ENCODE peak calls at places on chromosomes 2 and 18, in five cellular contexts. One of them, this sample, is unnamed. For H3K79me2, the result is how much of the 10 kb centered on the place peaks cover.

GRCh38 chr18:13940326-13940725 is 25.0 kb upstream of the MC2R start:
- DNase-seq in HepG2: no peak
- DNase-seq in K562: no peak
- DNase-seq in GM12878: no peak
- DNase-seq in H1: no peak
- DNase-seq in this sample: no peak

GRCh38 chr2:100953406-100954043 is 48.6 kb upstream of the RPL31 start:
- DNase-seq in HepG2: no peak
- DNase-seq in K562: no peak
- DNase-seq in GM12878: no peak
- DNase-seq in H1: no peak
- DNase-seq in this sample: no peak

GRCh38 chr2:171531836-171532450 is 9.7 kb downstream of the CYBRD1 start:
- DNase-seq in HepG2: no peak
- DNase-seq in K562: no peak
- DNase-seq in GM12878: no peak
- DNase-seq in H1: no peak
- DNase-seq in this sample: no peak

GRCh38 chr2:143259368-143259958 is 130.2 kb downstream of the ARHGAP15 start:
- DNase-seq in HepG2: peak
- DNase-seq in K562: peak
- DNase-seq in GM12878: peak
- DNase-seq in H1: peak
- DNase-seq in this sample: peak

GRCh38 chr2:73004889-73005596 is 66.5 kb downstream of the SFXN5 start:
- DNase-seq in HepG2: no peak
- DNase-seq in K562: no peak
- DNase-seq in GM12878: no peak
- DNase-seq in H1: no peak
- DNase-seq in this sample: no peak

GRCh38 chr2:105455488-105455991 is 56.7 kb upstream of the FHL2 start:
- DNase-seq in HepG2: peak
- DNase-seq in K562: peak
- DNase-seq in GM12878: no peak
- DNase-seq in H1: no peak
- DNase-seq in this sample: peak

GRCh38 chr2:94874277-94874997 is 3.2 kb downstream of the TEKT4 start:
- DNase-seq in HepG2: peak
- DNase-seq in K562: peak
- DNase-seq in GM12878: no peak
- DNase-seq in H1: no peak
- DNase-seq in this sample: peak

GRCh38 chr2:214311031-214311533 is 99.8 kb upstream of the VWC2L start:
- DNase-seq in HepG2: peak
- DNase-seq in K562: no peak
- DNase-seq in GM12878: peak
- DNase-seq in H1: peak
- DNase-seq in this sample: no peak

GRCh38 chr2:223921204-223921603 is 23.9 kb downstream of the WDFY1 start:
- DNase-seq in HepG2: no peak
- DNase-seq in K562: no peak
- DNase-seq in GM12878: no peak
- DNase-seq in H1: no peak
- DNase-seq in this sample: no peak

GRCh38 chr18:56233595-56233994 is 404.8 kb downstream of the TXNL1 start:
- DNase-seq in HepG2: no peak
- DNase-seq in K562: no peak
- DNase-seq in GM12878: no peak
- DNase-seq in H1: no peak
- DNase-seq in this sample: no peak

GRCh38 chr2:195322324-195322723 is 334.7 kb upstream of the SLC39A10 start:
- DNase-seq in HepG2: no peak
- DNase-seq in K562: peak
- DNase-seq in GM12878: no peak
- DNase-seq in H1: no peak
- DNase-seq in this sample: no peak

GRCh38 chr18:57909620-57910019 is 106.5 kb upstream of the ATP8B1 start:
- DNase-seq in HepG2: no peak
- DNase-seq in K562: no peak
- DNase-seq in GM12878: no peak
- DNase-seq in H1: no peak
- DNase-seq in this sample: no peak

GRCh38 chr2:197433770-197434438 is 924 bp downstream of the SF3B1 start:
- DNase-seq in HepG2: no peak
- DNase-seq in K562: no peak
- DNase-seq in GM12878: no peak
- DNase-seq in H1: no peak
- DNase-seq in this sample: no peak

GRCh38 chr2:139600166-139600565 is 820.0 kb upstream of the NXPH2 start:
- DNase-seq in HepG2: no peak
- DNase-seq in K562: no peak
- DNase-seq in GM12878: no peak
- DNase-seq in H1: no peak
- DNase-seq in this sample: no peak

GRCh38 chr2:166573393-166573792 is 79.3 kb upstream of the SCN7A start:
- DNase-seq in HepG2: peak
- DNase-seq in K562: no peak
- DNase-seq in GM12878: no peak
- DNase-seq in H1: peak
- DNase-seq in this sample: no peak

GRCh38 chr18:56139792-56140254 is 498.6 kb downstream of the TXNL1 start:
- DNase-seq in HepG2: no peak
- DNase-seq in K562: no peak
- DNase-seq in GM12878: no peak
- DNase-seq in H1: no peak
- DNase-seq in this sample: no peak

GRCh38 chr2:174535757-174536703 is 49.2 kb upstream of the GPR155 start:
- DNase-seq in HepG2: no peak
- DNase-seq in K562: no peak
- DNase-seq in GM12878: no peak
- DNase-seq in H1: no peak
- DNase-seq in this sample: no peak

GRCh38 chr2:161964070-161964645 is 109.9 kb downstream of the DPP4 start:
- DNase-seq in HepG2: no peak
- DNase-seq in K562: no peak
- DNase-seq in GM12878: no peak
- DNase-seq in H1: no peak
- DNase-seq in this sample: no peak
- TF ChIP-seq CEBPB in HepG2: no peak
- TF ChIP-seq CEBPB in K562: no peak
- TF ChIP-seq CEBPB in GM12878: no peak
- TF ChIP-seq CEBPB in H1: no peak
- TF ChIP-seq CEBPB in this sample: no peak

DNA sequence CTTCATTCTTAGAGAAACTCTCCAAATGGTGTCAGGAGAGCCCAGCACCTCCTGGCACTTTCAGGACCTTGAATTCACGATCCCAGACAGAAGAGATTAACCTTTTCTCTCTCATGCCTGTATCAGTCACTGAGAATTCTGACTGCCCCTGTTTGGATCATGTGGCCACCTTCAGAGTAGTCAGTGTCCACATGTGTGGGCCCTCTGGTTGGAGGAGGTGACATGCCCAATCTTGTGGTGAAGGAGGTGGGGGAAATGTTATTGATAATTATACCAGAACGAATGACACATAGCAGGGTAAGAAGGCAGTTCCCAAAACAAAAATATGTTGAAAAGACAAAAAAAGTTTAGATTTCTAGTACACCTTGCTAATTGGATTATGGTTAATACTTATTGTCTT is 31.7 kb downstream of the UBXN4 start:
- DNase-seq in HepG2: no peak
- DNase-seq in K562: no peak
- DNase-seq in GM12878: no peak
- DNase-seq in H1: no peak
- DNase-seq in this sample: no peak
- H3K79me2 ChIP-seq in HepG2: under half
- H3K79me2 ChIP-seq in K562: under half
- H3K79me2 ChIP-seq in GM12878: under half
- H3K79me2 ChIP-seq in H1: under half
- H3K79me2 ChIP-seq in this sample: under half

GRCh38 chr2:27185331-27186026 is 26.4 kb upstream of the ATRAID start:
- DNase-seq in HepG2: peak
- DNase-seq in K562: peak
- DNase-seq in GM12878: no peak
- DNase-seq in H1: no peak
- DNase-seq in this sample: no peak
- TF ChIP-seq RAD21 in HepG2: no peak
- TF ChIP-seq RAD21 in K562: no peak
- TF ChIP-seq RAD21 in GM12878: no peak
- TF ChIP-seq RAD21 in H1: no peak
- TF ChIP-seq RAD21 in this sample: no peak

GRCh38 chr2:20051518-20052228 is at the start of gene LAPTM4A:
- DNase-seq in HepG2: peak
- DNase-seq in K562: peak
- DNase-seq in GM12878: peak
- DNase-seq in H1: peak
- DNase-seq in this sample: peak

GRCh38 chr2:20052229-20052871 is 922 bp upstream of the LAPTM4A start:
- DNase-seq in HepG2: peak
- DNase-seq in K562: no peak
- DNase-seq in GM12878: no peak
- DNase-seq in H1: no peak
- DNase-seq in this sample: no peak

GRCh38 chr2:20050104-20050711 is 1.2 kb downstream of the LAPTM4A start:
- DNase-seq in HepG2: peak
- DNase-seq in K562: peak
- DNase-seq in GM12878: peak
- DNase-seq in H1: no peak
- DNase-seq in this sample: no peak

GRCh38 chr2:20050712-20051517 is 513 bp downstream of the LAPTM4A start:
- DNase-seq in HepG2: peak
- DNase-seq in K562: peak
- DNase-seq in GM12878: no peak
- DNase-seq in H1: peak
- DNase-seq in this sample: no peak

DNA sequence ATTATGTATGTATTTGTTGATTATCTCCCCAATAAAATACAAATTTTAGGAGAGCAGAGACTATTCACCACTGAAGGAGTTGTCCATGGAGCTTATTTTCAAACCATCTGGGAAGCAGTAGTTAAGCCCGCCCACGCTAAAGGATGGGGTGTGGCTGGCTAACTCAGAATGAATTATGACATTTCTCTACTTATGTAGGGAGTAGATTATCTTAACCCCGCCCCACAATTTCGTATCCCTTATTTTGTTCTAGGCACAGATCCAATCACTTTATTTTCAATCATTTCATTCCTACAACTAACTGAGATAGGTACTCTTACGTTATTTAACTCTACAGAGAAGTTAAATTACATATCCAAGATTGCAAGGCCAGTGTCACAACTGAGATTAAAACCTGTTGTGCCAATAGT is 1.4 kb upstream of the LAPTM4A start:
- DNase-seq in HepG2: no peak
- DNase-seq in K562: peak
- DNase-seq in GM12878: no peak
- DNase-seq in H1: no peak
- DNase-seq in this sample: peak
- TF ChIP-seq CEBPB in HepG2: no peak
- TF ChIP-seq CEBPB in K562: no peak
- TF ChIP-seq CEBPB in GM12878: no peak
- TF ChIP-seq CEBPB in H1: no peak
- TF ChIP-seq CEBPB in this sample: peak

GRCh38 chr2:237733677-237734300 is 64.8 kb upstream of the RBM44 start:
- DNase-seq in HepG2: peak
- DNase-seq in K562: no peak
- DNase-seq in GM12878: no peak
- DNase-seq in H1: no peak
- DNase-seq in this sample: no peak
- H3K79me2 ChIP-seq in HepG2: under half
- H3K79me2 ChIP-seq in K562: under half
- H3K79me2 ChIP-seq in GM12878: under half
- H3K79me2 ChIP-seq in H1: under half
- H3K79me2 ChIP-seq in this sample: half or more

GRCh38 chr2:37637122-37637875 is 34.1 kb downstream of the CDC42EP3 start:
- DNase-seq in HepG2: no peak
- DNase-seq in K562: no peak
- DNase-seq in GM12878: no peak
- DNase-seq in H1: no peak
- DNase-seq in this sample: no peak

GRCh38 chr2:37637985-37638384 is 33.5 kb downstream of the CDC42EP3 start:
- DNase-seq in HepG2: no peak
- DNase-seq in K562: no peak
- DNase-seq in GM12878: no peak
- DNase-seq in H1: no peak
- DNase-seq in this sample: no peak

GRCh38 chr2:37636209-37637077 is 35.0 kb downstream of the CDC42EP3 start:
- DNase-seq in HepG2: no peak
- DNase-seq in K562: no peak
- DNase-seq in GM12878: no peak
- DNase-seq in H1: no peak
- DNase-seq in this sample: no peak

GRCh38 chr2:37639631-37640030 is 31.8 kb downstream of the CDC42EP3 start:
- DNase-seq in HepG2: no peak
- DNase-seq in K562: no peak
- DNase-seq in GM12878: no peak
- DNase-seq in H1: no peak
- DNase-seq in this sample: no peak

DNA sequence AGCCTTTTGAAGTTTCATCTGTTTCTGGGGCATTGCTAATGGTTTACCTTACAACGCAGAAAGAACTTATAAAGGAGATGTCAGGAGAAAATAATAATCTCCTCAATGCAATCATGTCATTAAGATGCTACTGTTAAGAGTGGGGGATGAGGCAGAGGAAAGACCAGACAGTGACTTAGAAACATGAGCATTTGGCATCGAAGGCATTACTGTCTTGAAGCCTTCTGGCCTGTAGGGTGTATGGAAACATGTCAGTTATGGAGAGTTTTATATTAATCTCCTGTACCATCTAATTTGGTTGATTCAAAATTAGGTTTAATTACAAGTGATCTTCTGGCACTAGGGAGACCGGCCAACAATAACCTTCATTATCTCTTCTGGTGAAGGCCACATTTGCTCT is 32.5 kb downstream of the CDC42EP3 start:
- DNase-seq in HepG2: no peak
- DNase-seq in K562: no peak
- DNase-seq in GM12878: no peak
- DNase-seq in H1: no peak
- DNase-seq in this sample: no peak
- TF ChIP-seq RAD21 in HepG2: no peak
- TF ChIP-seq RAD21 in K562: no peak
- TF ChIP-seq RAD21 in GM12878: no peak
- TF ChIP-seq RAD21 in H1: no peak
- TF ChIP-seq RAD21 in this sample: no peak

GRCh38 chr18:24553886-24554285 is 93.4 kb downstream of the HRH4 start:
- DNase-seq in HepG2: no peak
- DNase-seq in K562: no peak
- DNase-seq in GM12878: no peak
- DNase-seq in H1: no peak
- DNase-seq in this sample: no peak

GRCh38 chr18:24546304-24546703 is 85.9 kb downstream of the HRH4 start:
- DNase-seq in HepG2: no peak
- DNase-seq in K562: no peak
- DNase-seq in GM12878: no peak
- DNase-seq in H1: no peak
- DNase-seq in this sample: no peak

DNA sequence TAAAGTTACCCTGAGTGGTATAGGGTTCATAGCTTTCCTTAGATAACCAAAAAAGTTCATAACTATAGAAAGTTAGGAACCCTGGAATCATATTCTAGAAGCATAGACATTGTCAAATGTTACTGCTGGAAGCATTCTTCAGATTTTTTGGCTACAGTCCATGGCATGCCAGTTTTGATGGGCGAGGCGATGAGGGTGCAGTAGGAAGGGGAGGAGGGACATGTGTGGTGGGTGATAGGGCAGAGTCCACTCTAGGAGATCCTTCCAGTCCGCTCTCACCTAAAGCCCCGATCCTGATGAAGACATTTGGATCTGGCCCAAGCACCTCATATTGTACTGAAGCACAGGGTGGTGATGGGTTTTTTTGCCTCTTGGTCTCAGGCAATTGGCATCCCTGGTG is 91.8 kb downstream of the HRH4 start:
- DNase-seq in HepG2: no peak
- DNase-seq in K562: no peak
- DNase-seq in GM12878: no peak
- DNase-seq in H1: no peak
- DNase-seq in this sample: no peak
- TF ChIP-seq CEBPB in HepG2: no peak
- TF ChIP-seq CEBPB in K562: no peak
- TF ChIP-seq CEBPB in GM12878: no peak
- TF ChIP-seq CEBPB in H1: no peak
- TF ChIP-seq CEBPB in this sample: no peak